ENCODE peak calls at places on chromosomes 12 and 14, in eight cellular contexts. One of them, this sample, is unnamed.
A peak's percentile ranks its signal among the peaks of the same experiment; 100 is the strongest.

GRCh38 chr14:104262515-104263514 is 124.4 kb downstream of the KIF26A start:
- DNase-seq in GM12878: no peak
- DNase-seq in colonic mucosa: peak; percentile 15
- DNase-seq in left lung: no peak
- DNase-seq in GM10248: no peak
- DNase-seq in GM12865: no peak
- DNase-seq in stimulated activated CD4-positive, alpha-beta T cell treated with anti-CD3 and anti-CD28 coated beads, Interleukin-4, amount 100 ng/mL, for 48 hours: no peak
- DNase-seq in CD14-positive monocyte: no peak
- DNase-seq in this sample: no peak

GRCh38 chr14:24443053-24443683 is 592 bp upstream of the SDR39U1 start:
- DNase-seq in colonic mucosa: no peak
- DNase-seq in GM12865: no peak
- DNase-seq in GM12878: no peak
- DNase-seq in CD14-positive monocyte: no peak
- DNase-seq in stimulated activated CD4-positive, alpha-beta T cell treated with anti-CD3 and anti-CD28 coated beads, Interleukin-4, amount 100 ng/mL, for 48 hours: no peak
- DNase-seq in left lung: no peak
- DNase-seq in GM10248: no peak
- DNase-seq in this sample: peak; percentile 4

GRCh38 chr12:27899151-27899661 is 73.3 kb downstream of the PTHLH start:
- DNase-seq in stimulated activated CD4-positive, alpha-beta T cell treated with anti-CD3 and anti-CD28 coated beads, Interleukin-4, amount 100 ng/mL, for 48 hours: peak; percentile 4
- DNase-seq in left lung: no peak
- DNase-seq in GM10248: no peak
- DNase-seq in CD14-positive monocyte: no peak
- DNase-seq in GM12865: no peak
- DNase-seq in colonic mucosa: no peak
- DNase-seq in GM12878: no peak
- DNase-seq in this sample: peak; percentile 85

GRCh38 chr14:75254381-75254821 is 24.2 kb upstream of the FOS start:
- DNase-seq in GM12878: no peak
- DNase-seq in stimulated activated CD4-positive, alpha-beta T cell treated with anti-CD3 and anti-CD28 coated beads, Interleukin-4, amount 100 ng/mL, for 48 hours: no peak
- DNase-seq in GM12865: no peak
- DNase-seq in CD14-positive monocyte: no peak
- DNase-seq in colonic mucosa: peak; percentile 92
- DNase-seq in GM10248: no peak
- DNase-seq in left lung: no peak
- DNase-seq in this sample: no peak

GRCh38 chr12:124904306-124905098 is 9.9 kb downstream of the UBC start:
- DNase-seq in CD14-positive monocyte: peak; percentile 89
- DNase-seq in left lung: peak; percentile 91
- DNase-seq in colonic mucosa: peak; percentile 86
- DNase-seq in GM12865: peak; percentile 70
- DNase-seq in stimulated activated CD4-positive, alpha-beta T cell treated with anti-CD3 and anti-CD28 coated beads, Interleukin-4, amount 100 ng/mL, for 48 hours: no peak
- DNase-seq in GM10248: no peak
- DNase-seq in GM12878: no peak
- DNase-seq in this sample: peak; percentile 71

GRCh38 chr14:73640796-73641195 is 4.0 kb upstream of the DNAL1 start:
- DNase-seq in CD14-positive monocyte: no peak
- DNase-seq in GM12865: no peak
- DNase-seq in colonic mucosa: no peak
- DNase-seq in GM12878: no peak
- DNase-seq in GM10248: no peak
- DNase-seq in stimulated activated CD4-positive, alpha-beta T cell treated with anti-CD3 and anti-CD28 coated beads, Interleukin-4, amount 100 ng/mL, for 48 hours: no peak
- DNase-seq in left lung: no peak
- DNase-seq in this sample: no peak

GRCh38 chr12:49410833-49411232 is 43.6 kb downstream of the SPATS2 start:
- DNase-seq in GM12865: no peak
- DNase-seq in stimulated activated CD4-positive, alpha-beta T cell treated with anti-CD3 and anti-CD28 coated beads, Interleukin-4, amount 100 ng/mL, for 48 hours: no peak
- DNase-seq in GM12878: no peak
- DNase-seq in colonic mucosa: no peak
- DNase-seq in left lung: no peak
- DNase-seq in GM10248: no peak
- DNase-seq in CD14-positive monocyte: no peak
- DNase-seq in this sample: peak; percentile 39

GRCh38 chr12:45050751-45051489 is at the start of gene DBX2:
- DNase-seq in colonic mucosa: no peak
- DNase-seq in GM10248: no peak
- DNase-seq in GM12865: no peak
- DNase-seq in GM12878: no peak
- DNase-seq in CD14-positive monocyte: no peak
- DNase-seq in left lung: no peak
- DNase-seq in stimulated activated CD4-positive, alpha-beta T cell treated with anti-CD3 and anti-CD28 coated beads, Interleukin-4, amount 100 ng/mL, for 48 hours: no peak
- DNase-seq in this sample: no peak

GRCh38 chr12:24979286-24979685 is 30.4 kb upstream of the BCAT1 start:
- DNase-seq in left lung: peak; percentile 38
- DNase-seq in GM12878: no peak
- DNase-seq in CD14-positive monocyte: no peak
- DNase-seq in stimulated activated CD4-positive, alpha-beta T cell treated with anti-CD3 and anti-CD28 coated beads, Interleukin-4, amount 100 ng/mL, for 48 hours: no peak
- DNase-seq in GM10248: no peak
- DNase-seq in GM12865: peak; percentile 44
- DNase-seq in colonic mucosa: no peak
- DNase-seq in this sample: peak; percentile 82

GRCh38 chr14:105532735-105533141 is 6.4 kb downstream of the TMEM121 start:
- DNase-seq in stimulated activated CD4-positive, alpha-beta T cell treated with anti-CD3 and anti-CD28 coated beads, Interleukin-4, amount 100 ng/mL, for 48 hours: no peak
- DNase-seq in colonic mucosa: no peak
- DNase-seq in GM10248: peak; percentile 79
- DNase-seq in GM12878: no peak
- DNase-seq in GM12865: peak; percentile 84
- DNase-seq in CD14-positive monocyte: no peak
- DNase-seq in left lung: no peak
- DNase-seq in this sample: peak; percentile 41

GRCh38 chr12:118059645-118060275 is 1.2 kb downstream of the WSB2 start:
- DNase-seq in GM12865: no peak
- DNase-seq in CD14-positive monocyte: no peak
- DNase-seq in GM10248: no peak
- DNase-seq in stimulated activated CD4-positive, alpha-beta T cell treated with anti-CD3 and anti-CD28 coated beads, Interleukin-4, amount 100 ng/mL, for 48 hours: no peak
- DNase-seq in left lung: no peak
- DNase-seq in colonic mucosa: no peak
- DNase-seq in GM12878: no peak
- DNase-seq in this sample: no peak

GRCh38 chr12:50192908-50193307 is 25.7 kb upstream of the CERS5 start:
- DNase-seq in CD14-positive monocyte: no peak
- DNase-seq in GM12878: no peak
- DNase-seq in left lung: no peak
- DNase-seq in stimulated activated CD4-positive, alpha-beta T cell treated with anti-CD3 and anti-CD28 coated beads, Interleukin-4, amount 100 ng/mL, for 48 hours: no peak
- DNase-seq in GM10248: no peak
- DNase-seq in GM12865: no peak
- DNase-seq in colonic mucosa: no peak
- DNase-seq in this sample: no peak

GRCh38 chr12:19529933-19530630 is 90.8 kb downstream of the AEBP2 start:
- DNase-seq in GM10248: no peak
- DNase-seq in GM12878: no peak
- DNase-seq in stimulated activated CD4-positive, alpha-beta T cell treated with anti-CD3 and anti-CD28 coated beads, Interleukin-4, amount 100 ng/mL, for 48 hours: no peak
- DNase-seq in GM12865: no peak
- DNase-seq in CD14-positive monocyte: no peak
- DNase-seq in left lung: no peak
- DNase-seq in colonic mucosa: no peak
- DNase-seq in this sample: no peak

GRCh38 chr14:54148251-54148650 is 191.6 kb upstream of the BMP4 start:
- DNase-seq in GM10248: no peak
- DNase-seq in GM12865: no peak
- DNase-seq in GM12878: no peak
- DNase-seq in CD14-positive monocyte: no peak
- DNase-seq in stimulated activated CD4-positive, alpha-beta T cell treated with anti-CD3 and anti-CD28 coated beads, Interleukin-4, amount 100 ng/mL, for 48 hours: no peak
- DNase-seq in colonic mucosa: no peak
- DNase-seq in left lung: no peak
- DNase-seq in this sample: no peak

GRCh38 chr14:89537911-89538310 is 120.9 kb upstream of the FOXN3 start:
- DNase-seq in left lung: no peak
- DNase-seq in GM10248: no peak
- DNase-seq in GM12878: no peak
- DNase-seq in CD14-positive monocyte: no peak
- DNase-seq in GM12865: no peak
- DNase-seq in stimulated activated CD4-positive, alpha-beta T cell treated with anti-CD3 and anti-CD28 coated beads, Interleukin-4, amount 100 ng/mL, for 48 hours: no peak
- DNase-seq in colonic mucosa: no peak
- DNase-seq in this sample: no peak

GRCh38 chr12:51937941-51938340 is 13.6 kb upstream of the ACVR1B start:
- DNase-seq in CD14-positive monocyte: no peak
- DNase-seq in GM12878: no peak
- DNase-seq in stimulated activated CD4-positive, alpha-beta T cell treated with anti-CD3 and anti-CD28 coated beads, Interleukin-4, amount 100 ng/mL, for 48 hours: no peak
- DNase-seq in GM10248: no peak
- DNase-seq in left lung: no peak
- DNase-seq in GM12865: no peak
- DNase-seq in colonic mucosa: no peak
- DNase-seq in this sample: no peak

GRCh38 chr14:96062506-96062905 is 23.3 kb downstream of the C14orf132 start:
- DNase-seq in colonic mucosa: no peak
- DNase-seq in CD14-positive monocyte: no peak
- DNase-seq in GM12865: no peak
- DNase-seq in left lung: no peak
- DNase-seq in stimulated activated CD4-positive, alpha-beta T cell treated with anti-CD3 and anti-CD28 coated beads, Interleukin-4, amount 100 ng/mL, for 48 hours: no peak
- DNase-seq in GM10248: no peak
- DNase-seq in GM12878: no peak
- DNase-seq in this sample: no peak

GRCh38 chr14:25953532-25954144 is 644.2 kb downstream of the NOVA1 start:
- DNase-seq in stimulated activated CD4-positive, alpha-beta T cell treated with anti-CD3 and anti-CD28 coated beads, Interleukin-4, amount 100 ng/mL, for 48 hours: no peak
- DNase-seq in GM12878: no peak
- DNase-seq in GM12865: no peak
- DNase-seq in GM10248: no peak
- DNase-seq in left lung: no peak
- DNase-seq in colonic mucosa: peak; percentile 26
- DNase-seq in CD14-positive monocyte: no peak
- DNase-seq in this sample: no peak

GRCh38 chr12:60335765-60336164 is 739.9 kb downstream of the SLC16A7 start:
- DNase-seq in GM12865: no peak
- DNase-seq in left lung: no peak
- DNase-seq in CD14-positive monocyte: no peak
- DNase-seq in GM10248: no peak
- DNase-seq in GM12878: no peak
- DNase-seq in stimulated activated CD4-positive, alpha-beta T cell treated with anti-CD3 and anti-CD28 coated beads, Interleukin-4, amount 100 ng/mL, for 48 hours: no peak
- DNase-seq in colonic mucosa: no peak
- DNase-seq in this sample: no peak

GRCh38 chr12:14982562-14982961 is 9.7 kb downstream of the PDE6H start:
- DNase-seq in CD14-positive monocyte: no peak
- DNase-seq in left lung: no peak
- DNase-seq in GM10248: no peak
- DNase-seq in stimulated activated CD4-positive, alpha-beta T cell treated with anti-CD3 and anti-CD28 coated beads, Interleukin-4, amount 100 ng/mL, for 48 hours: no peak
- DNase-seq in colonic mucosa: no peak
- DNase-seq in GM12865: no peak
- DNase-seq in GM12878: no peak
- DNase-seq in this sample: peak; percentile 94

GRCh38 chr14:29144598-29144997 is 378.0 kb downstream of the FOXG1 start:
- DNase-seq in CD14-positive monocyte: no peak
- DNase-seq in stimulated activated CD4-positive, alpha-beta T cell treated with anti-CD3 and anti-CD28 coated beads, Interleukin-4, amount 100 ng/mL, for 48 hours: no peak
- DNase-seq in GM12865: no peak
- DNase-seq in GM12878: no peak
- DNase-seq in left lung: no peak
- DNase-seq in GM10248: no peak
- DNase-seq in colonic mucosa: no peak
- DNase-seq in this sample: no peak

GRCh38 chr14:63328787-63329737 is 10.3 kb upstream of the GPHB5 start:
- DNase-seq in CD14-positive monocyte: no peak
- DNase-seq in stimulated activated CD4-positive, alpha-beta T cell treated with anti-CD3 and anti-CD28 coated beads, Interleukin-4, amount 100 ng/mL, for 48 hours: no peak
- DNase-seq in colonic mucosa: no peak
- DNase-seq in GM12878: no peak
- DNase-seq in left lung: no peak
- DNase-seq in GM10248: no peak
- DNase-seq in GM12865: no peak
- DNase-seq in this sample: no peak

GRCh38 chr12:45337835-45338234 is 121.9 kb downstream of the ANO6 start:
- DNase-seq in GM10248: no peak
- DNase-seq in GM12865: no peak
- DNase-seq in stimulated activated CD4-positive, alpha-beta T cell treated with anti-CD3 and anti-CD28 coated beads, Interleukin-4, amount 100 ng/mL, for 48 hours: no peak
- DNase-seq in left lung: no peak
- DNase-seq in GM12878: no peak
- DNase-seq in colonic mucosa: no peak
- DNase-seq in CD14-positive monocyte: no peak
- DNase-seq in this sample: no peak

GRCh38 chr14:51453869-51454268 is 197.8 kb upstream of the FRMD6 start:
- DNase-seq in stimulated activated CD4-positive, alpha-beta T cell treated with anti-CD3 and anti-CD28 coated beads, Interleukin-4, amount 100 ng/mL, for 48 hours: no peak
- DNase-seq in GM10248: no peak
- DNase-seq in GM12865: no peak
- DNase-seq in colonic mucosa: no peak
- DNase-seq in left lung: no peak
- DNase-seq in GM12878: no peak
- DNase-seq in CD14-positive monocyte: no peak
- DNase-seq in this sample: no peak

GRCh38 chr14:94114589-94115067 is 4.1 kb downstream of the IFI27 start:
- DNase-seq in GM10248: no peak
- DNase-seq in GM12878: no peak
- DNase-seq in left lung: no peak
- DNase-seq in GM12865: no peak
- DNase-seq in CD14-positive monocyte: no peak
- DNase-seq in stimulated activated CD4-positive, alpha-beta T cell treated with anti-CD3 and anti-CD28 coated beads, Interleukin-4, amount 100 ng/mL, for 48 hours: no peak
- DNase-seq in colonic mucosa: no peak
- DNase-seq in this sample: no peak

GRCh38 chr12:2225736-2226135 is 172.9 kb downstream of the CACNA1C start:
- DNase-seq in GM10248: no peak
- DNase-seq in GM12865: no peak
- DNase-seq in CD14-positive monocyte: no peak
- DNase-seq in colonic mucosa: no peak
- DNase-seq in GM12878: no peak
- DNase-seq in stimulated activated CD4-positive, alpha-beta T cell treated with anti-CD3 and anti-CD28 coated beads, Interleukin-4, amount 100 ng/mL, for 48 hours: no peak
- DNase-seq in left lung: no peak
- DNase-seq in this sample: no peak

GRCh38 chr12:15155271-15155670 is 65.9 kb downstream of the RERG start:
- DNase-seq in GM12865: no peak
- DNase-seq in stimulated activated CD4-positive, alpha-beta T cell treated with anti-CD3 and anti-CD28 coated beads, Interleukin-4, amount 100 ng/mL, for 48 hours: no peak
- DNase-seq in colonic mucosa: no peak
- DNase-seq in left lung: no peak
- DNase-seq in GM10248: no peak
- DNase-seq in GM12878: no peak
- DNase-seq in CD14-positive monocyte: no peak
- DNase-seq in this sample: no peak

GRCh38 chr12:14655284-14655683 is 41.1 kb downstream of the GUCY2C start:
- DNase-seq in colonic mucosa: no peak
- DNase-seq in GM10248: no peak
- DNase-seq in left lung: no peak
- DNase-seq in GM12878: no peak
- DNase-seq in GM12865: no peak
- DNase-seq in CD14-positive monocyte: no peak
- DNase-seq in stimulated activated CD4-positive, alpha-beta T cell treated with anti-CD3 and anti-CD28 coated beads, Interleukin-4, amount 100 ng/mL, for 48 hours: no peak
- DNase-seq in this sample: no peak

GRCh38 chr14:22070119-22070982 is 396.7 kb upstream of the OR4E1 start:
- DNase-seq in colonic mucosa: peak; percentile 21
- DNase-seq in GM12865: peak; percentile 35
- DNase-seq in CD14-positive monocyte: no peak
- DNase-seq in GM10248: no peak
- DNase-seq in stimulated activated CD4-positive, alpha-beta T cell treated with anti-CD3 and anti-CD28 coated beads, Interleukin-4, amount 100 ng/mL, for 48 hours: peak; percentile 28
- DNase-seq in GM12878: no peak
- DNase-seq in left lung: peak; percentile 33
- DNase-seq in this sample: peak; percentile 12

GRCh38 chr12:58509116-58509885 is 411.0 kb downstream of the LRIG3 start:
- DNase-seq in colonic mucosa: no peak
- DNase-seq in GM12865: no peak
- DNase-seq in stimulated activated CD4-positive, alpha-beta T cell treated with anti-CD3 and anti-CD28 coated beads, Interleukin-4, amount 100 ng/mL, for 48 hours: no peak
- DNase-seq in GM12878: no peak
- DNase-seq in GM10248: no peak
- DNase-seq in left lung: no peak
- DNase-seq in CD14-positive monocyte: no peak
- DNase-seq in this sample: no peak

GRCh38 chr12:45671254-45671653 is 58.3 kb upstream of the ARID2 start:
- DNase-seq in CD14-positive monocyte: no peak
- DNase-seq in colonic mucosa: no peak
- DNase-seq in stimulated activated CD4-positive, alpha-beta T cell treated with anti-CD3 and anti-CD28 coated beads, Interleukin-4, amount 100 ng/mL, for 48 hours: no peak
- DNase-seq in GM10248: no peak
- DNase-seq in GM12865: no peak
- DNase-seq in GM12878: no peak
- DNase-seq in left lung: no peak
- DNase-seq in this sample: no peak

GRCh38 chr12:2624543-2625266 is 170.1 kb upstream of the FKBP4 start:
- DNase-seq in GM10248: no peak
- DNase-seq in stimulated activated CD4-positive, alpha-beta T cell treated with anti-CD3 and anti-CD28 coated beads, Interleukin-4, amount 100 ng/mL, for 48 hours: peak; percentile 16
- DNase-seq in GM12865: peak; percentile 14
- DNase-seq in GM12878: no peak
- DNase-seq in colonic mucosa: no peak
- DNase-seq in left lung: no peak
- DNase-seq in CD14-positive monocyte: no peak
- DNase-seq in this sample: no peak

GRCh38 chr12:118357327-118358007 is 15.2 kb downstream of the TAOK3 start:
- DNase-seq in colonic mucosa: peak; percentile 71
- DNase-seq in GM12865: peak; percentile 86
- DNase-seq in stimulated activated CD4-positive, alpha-beta T cell treated with anti-CD3 and anti-CD28 coated beads, Interleukin-4, amount 100 ng/mL, for 48 hours: no peak
- DNase-seq in CD14-positive monocyte: peak; percentile 85
- DNase-seq in left lung: no peak
- DNase-seq in GM12878: peak; percentile 62
- DNase-seq in GM10248: peak; percentile 47
- DNase-seq in this sample: peak; percentile 85